ENCODE peak calls at places on chromosomes 7 and 10, in seven cellular contexts. One of them, this sample, is unnamed.

GRCh38 chr7:25636168-25636567 is 407.9 kb upstream of the NPVF start:
- DNase-seq in PC-3: no peak
- DNase-seq in GM23248: no peak
- DNase-seq in fibroblast of lung: no peak
- DNase-seq in HCT116: no peak
- DNase-seq in astrocyte: no peak
- DNase-seq in GM23338: no peak
- DNase-seq in this sample: no peak

GRCh38 chr10:31381766-31382316 is 62.8 kb downstream of the ZEB1 start:
- DNase-seq in astrocyte: peak; percentile 36
- DNase-seq in fibroblast of lung: peak; percentile 50
- DNase-seq in GM23248: peak; percentile 41
- DNase-seq in PC-3: no peak
- DNase-seq in HCT116: no peak
- DNase-seq in GM23338: no peak
- DNase-seq in this sample: no peak

GRCh38 chr10:31838709-31839108 is 89.9 kb downstream of the ARHGAP12 start:
- DNase-seq in PC-3: no peak
- DNase-seq in GM23338: peak; percentile 34
- DNase-seq in HCT116: no peak
- DNase-seq in astrocyte: no peak
- DNase-seq in fibroblast of lung: no peak
- DNase-seq in GM23248: no peak
- DNase-seq in this sample: no peak

GRCh38 chr10:96269438-96270300 is 1.7 kb downstream of the BLNK start:
- DNase-seq in fibroblast of lung: no peak
- DNase-seq in HCT116: no peak
- DNase-seq in GM23338: no peak
- DNase-seq in GM23248: no peak
- DNase-seq in PC-3: no peak
- DNase-seq in astrocyte: no peak
- DNase-seq in this sample: no peak

GRCh38 chr10:93445097-93445960 is 36.8 kb downstream of the MYOF start:
- DNase-seq in HCT116: peak; percentile 84
- DNase-seq in GM23248: peak; percentile 98
- DNase-seq in astrocyte: peak; percentile 99
- DNase-seq in fibroblast of lung: peak; percentile 99
- DNase-seq in GM23338: peak; percentile 99
- DNase-seq in PC-3: peak; percentile 93
- DNase-seq in this sample: peak; percentile 96

GRCh38 chr10:80462986-80463741 is 9.1 kb downstream of the TSPAN14 start:
- DNase-seq in GM23338: no peak
- DNase-seq in astrocyte: peak; percentile 66
- DNase-seq in fibroblast of lung: peak; percentile 77
- DNase-seq in PC-3: no peak
- DNase-seq in GM23248: peak; percentile 73
- DNase-seq in HCT116: no peak
- DNase-seq in this sample: no peak

GRCh38 chr7:101015626-101016025 is 4.3 kb upstream of the MUC17 start:
- DNase-seq in HCT116: no peak
- DNase-seq in fibroblast of lung: no peak
- DNase-seq in GM23338: no peak
- DNase-seq in GM23248: no peak
- DNase-seq in PC-3: no peak
- DNase-seq in astrocyte: no peak
- DNase-seq in this sample: no peak

GRCh38 chr7:1611708-1612241 is 41.9 kb upstream of the PSMG3 start:
- DNase-seq in HCT116: peak; percentile 3
- DNase-seq in astrocyte: peak; percentile 92
- DNase-seq in PC-3: peak; percentile 24
- DNase-seq in GM23338: no peak
- DNase-seq in GM23248: peak; percentile 92
- DNase-seq in fibroblast of lung: peak; percentile 93
- DNase-seq in this sample: peak; percentile 70

GRCh38 chr10:79399242-79399831 is 46.1 kb downstream of the ZCCHC24 start:
- DNase-seq in GM23248: peak; percentile 98
- DNase-seq in PC-3: no peak
- DNase-seq in astrocyte: peak; percentile 95
- DNase-seq in fibroblast of lung: peak; percentile 97
- DNase-seq in HCT116: no peak
- DNase-seq in GM23338: peak; percentile 77
- DNase-seq in this sample: no peak

GRCh38 chr10:100209303-100209702 is 20.1 kb downstream of the CHUK start:
- DNase-seq in HCT116: no peak
- DNase-seq in PC-3: no peak
- DNase-seq in astrocyte: peak; percentile 76
- DNase-seq in fibroblast of lung: peak; percentile 80
- DNase-seq in GM23338: peak; percentile 22
- DNase-seq in GM23248: peak; percentile 16
- DNase-seq in this sample: no peak

GRCh38 chr7:916291-916941 is 38.1 kb downstream of the ADAP1 start:
- DNase-seq in GM23338: no peak
- DNase-seq in GM23248: no peak
- DNase-seq in PC-3: no peak
- DNase-seq in astrocyte: no peak
- DNase-seq in fibroblast of lung: peak; percentile 9
- DNase-seq in HCT116: no peak
- DNase-seq in this sample: no peak

GRCh38 chr7:150755473-150756099 is 18.4 kb downstream of the GIMAP5 start:
- DNase-seq in PC-3: no peak
- DNase-seq in astrocyte: no peak
- DNase-seq in HCT116: no peak
- DNase-seq in fibroblast of lung: no peak
- DNase-seq in GM23248: no peak
- DNase-seq in GM23338: no peak
- DNase-seq in this sample: no peak

GRCh38 chr7:128084896-128085608 is 53.8 kb upstream of the LRRC4 start:
- DNase-seq in PC-3: no peak
- DNase-seq in HCT116: no peak
- DNase-seq in GM23338: no peak
- DNase-seq in fibroblast of lung: peak; percentile 69
- DNase-seq in astrocyte: peak; percentile 55
- DNase-seq in GM23248: no peak
- DNase-seq in this sample: no peak

GRCh38 chr10:73865459-73866442 is 8.6 kb downstream of the CAMK2G start:
- DNase-seq in GM23338: no peak
- DNase-seq in fibroblast of lung: no peak
- DNase-seq in astrocyte: no peak
- DNase-seq in HCT116: no peak
- DNase-seq in GM23248: no peak
- DNase-seq in PC-3: no peak
- DNase-seq in this sample: no peak

GRCh38 chr7:131076711-131077170 is 250.9 kb upstream of the MKLN1 start:
- DNase-seq in PC-3: no peak
- DNase-seq in astrocyte: peak; percentile 59
- DNase-seq in fibroblast of lung: peak; percentile 65
- DNase-seq in GM23248: peak; percentile 70
- DNase-seq in GM23338: no peak
- DNase-seq in HCT116: no peak
- DNase-seq in this sample: no peak

GRCh38 chr10:58351616-58352578 is 17.1 kb downstream of the UBE2D1 start:
- DNase-seq in fibroblast of lung: no peak
- DNase-seq in astrocyte: no peak
- DNase-seq in GM23248: no peak
- DNase-seq in GM23338: no peak
- DNase-seq in HCT116: no peak
- DNase-seq in PC-3: peak; percentile 2
- DNase-seq in this sample: no peak

GRCh38 chr10:29748109-29748650 is 113.4 kb upstream of the SVIL start:
- DNase-seq in fibroblast of lung: peak; percentile 61
- DNase-seq in GM23248: no peak
- DNase-seq in HCT116: no peak
- DNase-seq in GM23338: no peak
- DNase-seq in astrocyte: peak; percentile 65
- DNase-seq in PC-3: no peak
- DNase-seq in this sample: no peak

GRCh38 chr10:93397020-93397419 is 85.1 kb downstream of the MYOF start:
- DNase-seq in HCT116: no peak
- DNase-seq in astrocyte: no peak
- DNase-seq in fibroblast of lung: no peak
- DNase-seq in GM23338: no peak
- DNase-seq in PC-3: no peak
- DNase-seq in GM23248: no peak
- DNase-seq in this sample: no peak

GRCh38 chr10:110200518-110200917 is 6.9 kb upstream of the MXI1 start:
- DNase-seq in HCT116: no peak
- DNase-seq in PC-3: no peak
- DNase-seq in GM23338: no peak
- DNase-seq in GM23248: no peak
- DNase-seq in fibroblast of lung: no peak
- DNase-seq in astrocyte: no peak
- DNase-seq in this sample: no peak

GRCh38 chr10:31759124-31759798 is 169.4 kb downstream of the ARHGAP12 start:
- DNase-seq in GM23338: peak; percentile 82
- DNase-seq in PC-3: no peak
- DNase-seq in HCT116: peak; percentile 85
- DNase-seq in astrocyte: peak; percentile 36
- DNase-seq in GM23248: peak; percentile 88
- DNase-seq in fibroblast of lung: no peak
- DNase-seq in this sample: peak; percentile 50

GRCh38 chr7:97422046-97422445 is 304.5 kb downstream of the SDHAF3 start:
- DNase-seq in GM23248: no peak
- DNase-seq in GM23338: no peak
- DNase-seq in fibroblast of lung: no peak
- DNase-seq in PC-3: no peak
- DNase-seq in HCT116: no peak
- DNase-seq in astrocyte: no peak
- DNase-seq in this sample: no peak

GRCh38 chr10:59971915-59972314 is 65.6 kb upstream of the CCDC6 start:
- DNase-seq in PC-3: peak; percentile 72
- DNase-seq in HCT116: no peak
- DNase-seq in fibroblast of lung: peak; percentile 76
- DNase-seq in GM23338: no peak
- DNase-seq in astrocyte: peak; percentile 68
- DNase-seq in GM23248: no peak
- DNase-seq in this sample: peak; percentile 80

GRCh38 chr10:6211341-6212265 is 8.9 kb downstream of the PFKFB3 start:
- DNase-seq in astrocyte: peak; percentile 52
- DNase-seq in GM23248: peak; percentile 67
- DNase-seq in HCT116: no peak
- DNase-seq in GM23338: peak; percentile 32
- DNase-seq in PC-3: no peak
- DNase-seq in fibroblast of lung: peak; percentile 65
- DNase-seq in this sample: no peak

GRCh38 chr7:26858229-26858568 is 6.2 kb downstream of the SKAP2 start:
- DNase-seq in PC-3: no peak
- DNase-seq in astrocyte: no peak
- DNase-seq in HCT116: no peak
- DNase-seq in fibroblast of lung: no peak
- DNase-seq in GM23248: no peak
- DNase-seq in GM23338: peak; percentile 4
- DNase-seq in this sample: no peak
- H3K4me3 ChIP-seq in PC-3: no peak overlapping the region
- H3K4me3 ChIP-seq in astrocyte: no peak overlapping the region
- H3K4me3 ChIP-seq in HCT116: no peak overlapping the region
- H3K4me3 ChIP-seq in fibroblast of lung: peak overlapping the region; percentile 59
- H3K4me3 ChIP-seq in GM23248: no peak overlapping the region
- H3K4me3 ChIP-seq in GM23338: peak overlapping the region; percentile 49
- H3K4me3 ChIP-seq in this sample: no peak overlapping the region

GRCh38 chr10:27742195-27742925 is 3.3 kb downstream of the MKX start:
- DNase-seq in PC-3: peak; percentile 75
- DNase-seq in HCT116: peak; percentile 67
- DNase-seq in GM23248: peak; percentile 97
- DNase-seq in fibroblast of lung: peak; percentile 80
- DNase-seq in astrocyte: peak; percentile 69
- DNase-seq in GM23338: peak; percentile 89
- DNase-seq in this sample: no peak
- TF ChIP-seq EZH2 in PC-3: no peak
- TF ChIP-seq EZH2 in HCT116: no peak
- TF ChIP-seq EZH2 in GM23248: no peak
- TF ChIP-seq EZH2 in fibroblast of lung: no peak
- TF ChIP-seq EZH2 in astrocyte: no peak
- TF ChIP-seq EZH2 in GM23338: no peak
- TF ChIP-seq EZH2 in this sample: no peak

GRCh38 chr10:46551701-46552525 is 4.5 kb downstream of the GPRIN2 start:
- DNase-seq in HCT116: no peak
- DNase-seq in astrocyte: no peak
- DNase-seq in GM23248: no peak
- DNase-seq in fibroblast of lung: no peak
- DNase-seq in PC-3: no peak
- DNase-seq in GM23338: no peak
- DNase-seq in this sample: no peak
- H3K27me3 ChIP-seq in HCT116: no peaks in the 10 kb centered on the region
- H3K27me3 ChIP-seq in astrocyte: peaks cover 25% of the 10 kb centered on the region
- H3K27me3 ChIP-seq in GM23248: peaks cover 55% of the 10 kb centered on the region
- H3K27me3 ChIP-seq in fibroblast of lung: peaks cover 38% of the 10 kb centered on the region
- H3K27me3 ChIP-seq in PC-3: no peaks in the 10 kb centered on the region
- H3K27me3 ChIP-seq in GM23338: no peaks in the 10 kb centered on the region
- H3K27me3 ChIP-seq in this sample: no peaks in the 10 kb centered on the region

DNA sequence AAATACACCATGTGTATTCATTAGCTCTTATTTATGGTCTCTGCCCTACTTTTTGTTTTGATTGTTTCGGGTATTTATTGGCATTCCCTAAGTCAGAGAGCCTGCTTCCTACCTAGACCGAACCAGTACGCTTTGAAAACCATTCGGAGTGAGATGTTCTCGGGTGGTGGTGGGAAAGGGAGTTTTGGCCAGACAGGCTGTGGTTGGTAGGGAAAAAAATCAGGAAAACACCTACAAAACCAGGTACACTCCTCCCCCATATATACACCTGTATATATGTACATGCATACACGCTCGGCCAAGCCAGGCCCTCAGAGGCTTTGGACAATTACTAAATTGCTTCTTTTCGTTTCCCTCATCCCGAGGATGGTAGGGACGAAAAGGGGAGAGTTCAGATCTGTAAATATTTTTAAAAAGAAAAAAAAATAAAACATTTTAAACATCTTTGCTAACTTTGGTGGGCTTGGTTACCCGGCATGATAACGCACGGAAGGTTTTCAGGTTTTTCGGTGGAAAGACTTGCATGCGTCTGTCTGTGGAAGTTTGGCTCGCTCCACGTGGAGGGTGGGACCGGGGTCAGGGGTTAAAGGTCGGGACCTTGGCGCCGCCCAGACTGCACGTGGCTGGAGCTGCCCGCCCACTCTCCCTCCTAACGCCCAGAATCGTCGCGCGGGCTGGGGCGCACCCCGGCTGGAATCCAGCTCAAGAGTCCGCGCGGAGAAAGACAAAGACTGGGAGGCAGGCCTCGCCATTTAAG is 2.5 kb downstream of the HMX2 start:
- DNase-seq in HCT116: no peak
- DNase-seq in GM23338: no peak
- DNase-seq in fibroblast of lung: no peak
- DNase-seq in GM23248: no peak
- DNase-seq in astrocyte: no peak
- DNase-seq in PC-3: no peak
- DNase-seq in this sample: no peak
- H3K4me3 ChIP-seq in HCT116: no peak overlapping the region
- H3K4me3 ChIP-seq in GM23338: peak overlapping the region; percentile 60
- H3K4me3 ChIP-seq in fibroblast of lung: no peak overlapping the region
- H3K4me3 ChIP-seq in GM23248: peak overlapping the region; percentile 57
- H3K4me3 ChIP-seq in astrocyte: peak overlapping the region; percentile 35
- H3K4me3 ChIP-seq in PC-3: no peak overlapping the region
- H3K4me3 ChIP-seq in this sample: no peak overlapping the region